ENCODE peak calls at places on chromosomes 16 and 17, in nine cellular contexts. P is upper lobe of left lung, C is retinal pigment epithelial cell, M is K562, N is HL-60, Z is Panc1, G is BE2C, I is dorsolateral prefrontal cortex, L is endothelial cell of umbilical vein. Q is an unnamed sample.

GRCh38 chr16:46789499-46790414 is 41.2 kb downstream of the C16orf87 start:
- DNase-seq in N (peak), L (peak), P (peak), C (no peak), Z (no peak), M (peak), I (peak), G (peak), Q (no peak)

GRCh38 chr17:75059369-75060345 is 12.6 kb downstream of the KCTD2 start:
- DNase-seq in L (peak), I (peak), G (no peak), M (peak), N (peak), P (no peak), C (no peak), Z (no peak), Q (no peak)

GRCh38 chr17:58084317-58084981 is 1.2 kb downstream of the DYNLL2 start:
- DNase-seq in N (no peak), C (no peak), M (peak), Z (no peak), L (peak), G (peak), I (no peak), P (no peak), Q (no peak)

GRCh38 chr16:49281843-49282642 is 405 bp upstream of the CBLN1 start:
- DNase-seq in I (peak), C (peak), Z (no peak), N (peak), L (peak), G (peak), M (peak), P (peak), Q (no peak)

GRCh38 chr17:45574376-45574775 is 83.9 kb upstream of the PLEKHM1 start:
- DNase-seq in P (no peak), Z (no peak), M (peak), G (no peak), L (no peak), C (no peak), N (no peak), I (no peak), Q (no peak)

GRCh38 chr17:50754521-50754920 is 12.8 kb downstream of the ANKRD40CL start:
- DNase-seq in M (no peak), Z (no peak), N (no peak), G (no peak), I (no peak), P (no peak), C (no peak), L (no peak), Q (no peak)

GRCh38 chr16:7508656-7509055 is 176.0 kb downstream of the RBFOX1 start:
- DNase-seq in N (no peak), I (no peak), C (no peak), P (no peak), L (no peak), M (no peak), G (no peak), Z (no peak), Q (no peak)

GRCh38 chr16:22161999-22162657 is at the start of gene SDR42E2:
- DNase-seq in I (no peak), N (no peak), M (peak), C (no peak), Z (no peak), G (peak), P (peak), L (no peak), Q (no peak)

GRCh38 chr17:34763727-34764665 is 184.6 kb downstream of the TMEM132E start:
- DNase-seq in P (no peak), M (no peak), L (no peak), G (no peak), N (no peak), I (no peak), Z (peak), C (no peak), Q (no peak)

DNA sequence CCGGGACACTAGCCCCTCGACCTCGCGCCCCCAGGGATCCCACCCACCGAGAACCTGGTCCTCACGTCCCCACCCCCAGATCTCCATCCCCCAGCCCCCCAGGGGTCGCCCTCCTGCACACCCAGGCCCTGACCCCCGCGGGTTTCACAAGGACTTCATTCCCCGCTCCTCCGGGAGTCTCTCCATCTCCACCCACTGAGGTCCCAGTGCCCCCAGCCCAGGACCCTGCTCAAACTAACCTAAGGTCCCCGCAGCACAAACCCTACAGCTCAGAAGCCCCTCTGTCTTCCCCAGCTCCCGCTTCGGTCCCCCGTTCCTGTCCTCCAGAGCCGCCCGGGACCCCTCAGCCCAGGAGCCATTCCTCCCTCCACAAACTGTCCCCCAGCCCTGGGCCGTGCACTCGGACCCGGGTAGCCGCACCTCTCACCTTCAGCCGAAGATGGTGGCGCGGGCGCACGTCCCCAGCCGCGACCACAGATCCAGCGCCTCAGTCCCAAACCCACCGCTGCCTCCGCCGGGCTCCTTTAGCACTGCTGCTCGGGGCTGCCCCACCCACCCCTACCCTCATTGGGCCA is at the start of gene MYH10:
- DNase-seq in C (no peak), Z (no peak), N (no peak), I (no peak), M (peak), P (no peak), L (no peak), G (no peak), Q (no peak)
- TF ChIP-seq CTCF in C (peak), Z (no peak), N (no peak), I (no peak), M (peak), P (no peak), L (peak), G (no peak), Q (peak)

GRCh38 chr16:67393111-67393789 is at the start of gene TPPP3:
- DNase-seq in N (no peak), C (peak), I (peak), P (peak), M (peak), G (peak), Z (no peak), L (peak), Q (no peak)
- H3K4me3 ChIP-seq in N (no peak), C (peak), I (peak), P (peak), M (no peak), G (peak), Z (peak), L (peak), Q (peak)

DNA sequence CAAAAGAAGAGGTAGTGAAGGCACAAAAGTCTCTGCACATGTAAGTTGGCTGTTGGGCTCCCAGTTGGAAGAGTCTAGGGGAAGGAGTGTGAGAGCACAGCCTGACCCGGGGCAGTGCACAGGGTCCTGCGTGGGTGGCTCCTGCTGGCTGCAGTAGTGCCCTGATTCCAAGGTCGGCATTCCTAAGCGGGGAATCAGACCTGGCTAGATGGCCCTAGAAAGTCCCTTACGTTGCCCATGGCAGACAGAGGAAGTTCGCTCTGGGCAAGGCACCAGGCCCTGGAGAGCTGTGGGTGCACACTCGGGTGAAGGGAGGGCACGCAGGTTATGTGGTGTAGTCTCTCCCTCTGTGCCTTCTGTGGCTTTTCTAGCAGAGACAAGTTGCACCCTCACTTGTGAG is 22.8 kb upstream of the SLC5A11 start:
- DNase-seq in Z (no peak), C (no peak), L (no peak), M (no peak), P (peak), N (no peak), G (no peak), I (no peak), Q (no peak)
- TF ChIP-seq CTCF in Z (no peak), C (no peak), L (no peak), M (no peak), P (no peak), N (no peak), G (no peak), I (no peak), Q (no peak)

DNA sequence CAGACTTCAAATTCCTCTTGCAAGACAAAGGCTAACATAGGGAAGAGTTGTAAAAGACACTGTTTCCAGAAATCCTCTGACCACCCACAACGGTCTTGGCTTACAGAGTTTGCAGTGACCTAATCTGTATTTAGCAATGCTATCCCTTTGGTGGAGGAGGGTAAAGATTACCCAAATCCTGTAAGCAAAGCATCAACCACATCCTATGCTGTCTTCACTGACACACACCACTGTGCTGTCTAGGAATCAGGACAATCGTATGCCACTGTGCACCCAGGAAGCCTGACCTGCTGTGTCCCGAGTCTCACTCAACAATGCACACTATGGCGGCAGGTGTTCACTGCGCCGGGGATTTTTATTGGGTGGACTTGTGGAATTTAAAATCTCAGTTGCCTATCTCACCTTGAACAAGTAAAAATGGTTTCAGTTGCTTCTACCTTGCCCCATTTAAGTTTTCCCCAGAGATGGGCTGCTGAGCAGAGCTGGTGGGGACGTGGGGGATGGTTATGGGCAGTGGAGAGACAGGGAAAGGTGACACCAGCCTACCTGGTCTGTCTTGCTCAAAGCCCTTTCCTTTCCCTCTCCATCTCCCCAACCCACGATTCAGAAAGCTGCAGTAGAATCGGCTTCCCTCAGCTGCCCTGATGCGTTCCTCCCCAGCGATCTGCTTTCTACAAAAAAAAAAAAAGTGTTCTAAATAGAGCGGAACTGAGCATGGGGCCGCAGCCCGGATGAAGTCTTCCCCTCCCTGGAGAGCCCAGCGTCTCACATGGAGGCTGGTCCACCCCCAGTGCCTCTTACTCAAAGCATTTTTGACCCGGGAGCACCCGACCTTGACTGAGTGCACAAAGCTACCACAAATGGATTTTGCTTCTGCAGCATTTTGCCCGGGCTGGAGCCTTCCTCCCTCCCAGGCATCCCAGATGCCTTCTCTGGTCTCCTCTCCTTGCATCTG is 271.5 kb downstream of the SOX9 start:
- DNase-seq in M (no peak), I (no peak), P (no peak), G (no peak), L (no peak), Z (no peak), C (no peak), N (no peak), Q (peak)
- H3K4me3 ChIP-seq in M (no peak), I (no peak), P (no peak), G (no peak), L (no peak), Z (no peak), C (no peak), N (no peak), Q (no peak)

DNA sequence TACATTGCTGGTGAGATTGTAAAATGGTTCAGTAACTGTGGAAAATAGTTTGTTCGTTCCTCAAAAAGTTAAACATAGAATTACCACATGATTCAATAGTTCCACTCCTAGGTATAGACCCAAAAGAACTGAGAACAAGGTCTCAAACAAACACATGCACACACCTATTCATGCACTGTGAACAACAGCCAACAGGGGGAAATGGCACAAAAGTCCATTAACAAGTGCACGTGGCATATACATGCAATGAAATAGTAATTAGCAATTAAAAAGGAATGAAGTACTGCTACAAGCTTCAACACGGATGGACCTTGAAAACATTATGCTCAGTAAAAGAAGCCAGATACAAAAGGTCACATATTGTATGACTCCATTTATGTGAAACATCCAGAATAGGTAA is 23.8 kb downstream of the SDK2 start:
- DNase-seq in C (no peak), N (no peak), P (no peak), Z (no peak), L (no peak), M (no peak), G (no peak), I (no peak), Q (no peak)
- TF ChIP-seq CTCF in C (no peak), N (no peak), P (no peak), Z (no peak), L (no peak), M (no peak), G (no peak), I (no peak), Q (no peak)

DNA sequence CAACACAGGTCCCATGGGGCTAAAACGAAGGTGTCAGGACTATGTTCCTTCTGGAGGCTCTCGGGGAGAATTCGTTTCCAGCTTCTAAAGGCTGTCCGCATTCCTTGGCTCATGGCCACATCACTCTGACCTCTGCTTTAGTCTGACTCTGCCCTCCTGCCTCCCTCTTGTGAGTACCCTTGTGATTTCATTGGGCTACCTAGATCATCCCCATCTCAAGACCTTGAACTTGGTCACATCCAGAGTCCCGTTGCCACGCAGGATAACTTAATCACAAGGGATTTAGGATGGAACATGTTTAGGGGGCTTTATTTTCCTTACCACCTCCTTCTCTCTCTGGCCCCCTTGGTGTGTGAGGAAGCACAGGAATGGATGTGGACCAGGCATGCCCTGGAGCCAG is 160.9 kb upstream of the PLCG2 start:
- DNase-seq in P (no peak), I (no peak), N (no peak), M (no peak), L (no peak), Z (no peak), C (no peak), G (no peak), Q (no peak)
- H3K4me3 ChIP-seq in P (no peak), I (no peak), N (no peak), M (no peak), L (no peak), Z (no peak), C (no peak), G (no peak), Q (no peak)

DNA sequence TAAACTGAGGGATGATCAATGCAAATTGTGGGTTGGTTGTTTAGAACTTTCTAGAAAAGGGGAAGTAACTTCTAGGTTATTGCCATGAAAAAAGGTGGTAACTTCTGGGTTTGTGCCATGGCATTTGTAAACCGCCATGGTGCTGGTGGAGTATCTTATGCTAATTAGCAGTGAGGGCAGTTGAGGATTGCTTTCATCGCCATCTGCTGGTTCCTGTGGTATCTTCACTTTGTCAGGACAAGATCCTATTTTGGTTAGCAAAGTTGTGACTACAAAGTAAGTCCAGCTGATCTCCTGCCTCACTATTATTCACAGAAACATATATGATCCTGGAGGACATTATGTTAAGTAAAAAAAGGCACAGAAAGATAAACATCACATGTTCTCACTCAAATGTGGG is 1332.3 kb downstream of the CDH11 start:
- DNase-seq in G (no peak), I (no peak), C (no peak), Z (no peak), M (no peak), L (peak), N (no peak), P (no peak), Q (no peak)
- TF ChIP-seq CTCF in G (peak), I (no peak), C (no peak), Z (no peak), M (no peak), L (no peak), N (peak), P (no peak), Q (peak)

DNA sequence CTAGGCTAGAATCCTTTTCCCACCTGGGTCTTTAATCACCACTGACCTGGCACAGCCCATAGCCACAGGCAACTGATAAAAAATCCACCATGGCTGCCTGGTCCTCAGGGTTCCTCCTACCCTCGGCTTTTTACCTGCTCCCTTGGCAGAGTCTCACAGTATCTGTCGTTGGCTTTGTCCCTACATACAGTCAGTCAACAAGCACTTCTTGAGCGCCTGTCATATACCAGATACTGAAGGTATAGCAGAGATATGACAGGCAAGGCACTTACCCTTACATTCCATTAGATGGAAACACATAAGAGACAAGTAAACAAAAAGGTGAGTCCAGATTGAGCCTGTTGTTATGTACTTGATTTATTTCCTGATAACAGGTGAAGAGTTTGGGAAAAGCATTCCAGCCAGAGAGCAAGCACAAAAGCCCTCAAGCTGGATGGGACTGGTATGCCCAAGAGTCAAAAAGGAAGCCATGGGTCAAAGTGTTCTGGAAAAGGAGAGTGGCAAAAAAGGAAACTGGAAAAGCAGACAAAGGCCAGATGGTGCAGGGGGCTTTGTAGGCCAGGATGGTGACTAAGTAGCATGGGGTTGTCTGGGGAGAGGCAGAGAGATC is 247.0 kb downstream of the CHD9NB start:
- DNase-seq in C (no peak), N (no peak), P (no peak), M (no peak), I (no peak), G (no peak), L (no peak), Z (no peak), Q (no peak)
- H3K4me3 ChIP-seq in C (no peak), N (no peak), P (no peak), M (no peak), I (no peak), G (no peak), L (no peak), Z (no peak), Q (no peak)